ENCODE peak calls at places on chromosomes 4 and X, in eight cellular contexts. J is suprapubic skin; P is CD4-positive, alpha-beta T cell; A is GM20000; Z is choroid plexus epithelial cell; K is nephron progenitor cell; U is mesothelial cell of epicardium; Y is HL-60. E is an unnamed sample.

GRCh38 chrX:323721-324628 is 5.4 kb upstream of the GTPBP6 start:
- DNase-seq in J (peak), P (no peak), A (no peak), Z (peak), K (peak), U (no peak), Y (no peak), E (no peak)

GRCh38 chr4:37476691-37477090 is 209.5 kb downstream of the RELL1 start:
- DNase-seq in J (no peak), P (no peak), A (no peak), Z (no peak), K (no peak), U (no peak), Y (no peak), E (no peak)

GRCh38 chr4:174523003-174523693 is 860 bp upstream of the HPGD start:
- DNase-seq in J (peak), P (no peak), A (no peak), Z (peak), K (no peak), U (no peak), Y (no peak), E (no peak)

GRCh38 chrX:16903274-16904019 is 33.3 kb upstream of the RBBP7 start:
- DNase-seq in J (no peak), P (no peak), A (no peak), Z (no peak), K (no peak), U (no peak), Y (peak), E (no peak)

GRCh38 chr4:90120037-90120436 is 7.2 kb upstream of the CCSER1 start:
- DNase-seq in J (no peak), P (no peak), A (no peak), Z (no peak), K (no peak), U (no peak), Y (no peak), E (no peak)

GRCh38 chr4:6229095-6229494 is 28.7 kb upstream of the JAKMIP1 start:
- DNase-seq in J (no peak), P (no peak), A (no peak), Z (no peak), K (no peak), U (no peak), Y (no peak), E (no peak)

GRCh38 chrX:46574941-46575381 is 1.4 kb downstream of the CHST7 start:
- DNase-seq in J (no peak), P (peak), A (peak), Z (peak), K (peak), U (no peak), Y (peak), E (no peak)

GRCh38 chr4:39319678-39320077 is 46.5 kb downstream of the RFC1 start:
- DNase-seq in J (no peak), P (no peak), A (no peak), Z (peak), K (no peak), U (no peak), Y (no peak), E (no peak)

GRCh38 chr4:150238591-150238990 is 160.3 kb downstream of the DCLK2 start:
- DNase-seq in J (no peak), P (no peak), A (no peak), Z (peak), K (no peak), U (no peak), Y (no peak), E (no peak)

GRCh38 chr4:7788687-7789425 is 150.8 kb downstream of the AFAP1 start:
- DNase-seq in J (peak), P (no peak), A (no peak), Z (peak), K (no peak), U (no peak), Y (no peak), E (no peak)

GRCh38 chr4:114549638-114550037 is 49.0 kb upstream of the UGT8 start:
- DNase-seq in J (no peak), P (no peak), A (no peak), Z (no peak), K (no peak), U (no peak), Y (no peak), E (no peak)

GRCh38 chrX:48919360-48919821 is 567 bp upstream of the PIM2 start:
- DNase-seq in J (no peak), P (peak), A (no peak), Z (peak), K (no peak), U (no peak), Y (no peak), E (no peak)

GRCh38 chr4:168221298-168221697 is 97.3 kb downstream of the DDX60 start:
- DNase-seq in J (no peak), P (no peak), A (no peak), Z (peak), K (no peak), U (no peak), Y (no peak), E (no peak)

GRCh38 chr4:188976644-188977115 is 837.4 kb downstream of the TRIML1 start:
- DNase-seq in J (no peak), P (no peak), A (no peak), Z (peak), K (peak), U (no peak), Y (no peak), E (no peak)

GRCh38 chrX:31124536-31124935 is 52.7 kb upstream of the FTHL17 start:
- DNase-seq in J (no peak), P (no peak), A (no peak), Z (no peak), K (no peak), U (no peak), Y (no peak), E (no peak)

GRCh38 chrX:63513825-63514574 is 162.9 kb upstream of the SPIN4 start:
- DNase-seq in J (no peak), P (no peak), A (no peak), Z (peak), K (no peak), U (no peak), Y (no peak), E (no peak)

GRCh38 chr4:116150152-116150551 is 935.2 kb downstream of the TRAM1L1 start:
- DNase-seq in J (no peak), P (no peak), A (no peak), Z (no peak), K (no peak), U (no peak), Y (no peak), E (no peak)
- TF ChIP-seq CTCF in J (no peak), P (no peak), A (no peak), Z (no peak), K (no peak), U (no peak), Y (no peak), E (no peak)

GRCh38 chr4:78059524-78059889 is 2.4 kb downstream of the FRAS1 start:
- DNase-seq in J (peak), P (no peak), A (peak), Z (peak), K (peak), U (no peak), Y (peak), E (no peak)

GRCh38 chr4:78057135-78057599 is at the start of gene FRAS1:
- DNase-seq in J (peak), P (no peak), A (peak), Z (peak), K (peak), U (peak), Y (no peak), E (peak)

GRCh38 chr4:78058591-78059523 is 1.7 kb downstream of the FRAS1 start:
- DNase-seq in J (peak), P (no peak), A (peak), Z (peak), K (peak), U (peak), Y (no peak), E (no peak)

GRCh38 chr4:78057600-78058560 is 757 bp downstream of the FRAS1 start:
- DNase-seq in J (peak), P (no peak), A (peak), Z (peak), K (peak), U (peak), Y (peak), E (peak)

GRCh38 chr4:78056265-78057129 is 626 bp upstream of the FRAS1 start:
- DNase-seq in J (peak), P (no peak), A (peak), Z (peak), K (peak), U (peak), Y (no peak), E (peak)
- TF ChIP-seq CTCF in J (no peak), P (no peak), A (no peak), Z (no peak), K (no peak), U (no peak), Y (no peak), E (peak)

DNA sequence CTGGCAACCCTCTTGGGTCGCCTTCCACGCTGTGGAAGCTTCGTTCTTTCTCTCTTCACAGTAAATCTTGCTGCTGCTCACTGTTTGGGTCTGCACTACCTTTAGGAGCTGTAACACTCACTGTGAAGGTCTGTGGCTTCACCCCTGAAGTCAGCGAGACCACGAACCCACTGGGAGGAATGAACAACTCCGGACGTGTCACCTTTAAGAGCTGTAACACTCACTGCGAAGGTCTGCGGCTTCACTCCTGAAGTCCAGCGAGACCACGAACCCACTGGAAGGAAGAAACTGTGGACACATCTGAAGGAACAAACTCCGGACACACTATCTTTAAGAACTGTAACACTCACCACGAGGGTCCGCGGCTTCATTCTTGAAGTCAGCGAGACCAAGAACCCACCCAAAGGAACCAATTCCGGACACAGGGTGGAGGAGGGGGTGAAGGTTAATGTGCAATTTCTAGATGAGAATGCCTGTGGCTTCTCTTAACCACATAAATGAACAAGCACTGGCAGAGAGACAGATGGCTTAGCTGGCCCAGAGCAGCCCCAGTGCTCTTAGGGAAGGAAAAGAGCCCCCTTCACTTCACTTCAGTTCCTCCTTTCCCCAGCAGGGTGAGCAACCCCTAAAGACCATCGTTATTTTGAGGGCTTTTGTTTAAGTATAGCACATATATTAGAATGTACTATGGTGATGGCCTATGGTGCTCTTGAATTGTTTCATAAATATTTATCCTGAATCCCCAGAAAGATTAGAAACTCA is 73.0 kb downstream of the LUZP4 start:
- DNase-seq in J (no peak), P (no peak), A (no peak), Z (peak), K (no peak), U (no peak), Y (no peak), E (no peak)
- TF ChIP-seq CTCF in J (no peak), P (no peak), A (no peak), Z (peak), K (no peak), U (peak), Y (no peak), E (peak)

DNA sequence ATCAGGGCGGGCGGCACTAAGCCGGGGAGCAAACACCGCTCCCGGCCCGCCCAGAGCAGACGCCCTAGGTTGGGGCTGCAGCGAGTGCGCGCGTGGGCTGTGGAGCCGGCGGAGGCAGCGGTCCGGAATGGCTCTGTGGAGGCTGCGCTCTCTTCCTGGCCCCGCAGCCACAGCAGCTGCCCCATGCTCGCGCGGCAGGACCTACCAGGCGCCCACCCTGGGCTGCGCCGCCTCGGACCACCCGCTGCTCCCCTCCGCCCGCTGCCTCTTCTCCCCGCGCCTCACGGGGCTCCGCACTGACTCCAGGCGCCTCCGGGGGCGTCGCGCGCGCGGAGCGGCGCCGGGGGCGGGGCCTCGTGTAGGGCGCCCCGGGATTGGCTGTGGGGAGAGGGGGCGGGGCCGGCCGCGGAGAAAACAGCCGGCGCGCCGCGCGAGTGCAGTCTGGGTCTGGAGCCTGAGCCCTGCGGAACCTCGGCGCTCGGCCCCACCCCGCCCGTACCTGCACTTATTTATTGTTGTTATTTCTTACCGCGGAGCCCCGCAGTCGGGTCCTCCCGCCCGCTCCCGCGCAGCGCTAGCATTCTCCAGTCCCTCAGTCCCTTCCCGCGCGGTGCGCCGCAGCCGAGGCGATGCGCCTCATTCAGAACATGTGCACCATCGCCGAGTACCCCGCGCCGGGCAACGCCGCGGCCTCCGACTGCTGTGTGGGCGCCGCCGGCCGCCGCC is at the start of gene RASL11B:
- DNase-seq in J (peak), P (peak), A (peak), Z (peak), K (peak), U (peak), Y (peak), E (peak)
- TF ChIP-seq CTCF in J (no peak), P (peak), A (no peak), Z (no peak), K (peak), U (no peak), Y (no peak), E (peak)

GRCh38 chr4:135418353-135418752 is 1216.8 kb upstream of the PABPC4L start:
- DNase-seq in J (no peak), P (no peak), A (peak), Z (peak), K (no peak), U (no peak), Y (no peak), E (no peak)
- TF ChIP-seq CTCF in J (no peak), P (no peak), A (peak), Z (peak), K (peak), U (peak), Y (peak), E (peak)

GRCh38 chr4:84866295-84866694 is 100.2 kb downstream of the WDFY3 start:
- DNase-seq in J (no peak), P (no peak), A (no peak), Z (no peak), K (no peak), U (no peak), Y (no peak), E (no peak)

GRCh38 chr4:84874619-84875018 is 91.9 kb downstream of the WDFY3 start:
- DNase-seq in J (no peak), P (no peak), A (no peak), Z (no peak), K (no peak), U (no peak), Y (no peak), E (no peak)

GRCh38 chr4:84875636-84876371 is 90.7 kb downstream of the WDFY3 start:
- DNase-seq in J (no peak), P (no peak), A (no peak), Z (peak), K (no peak), U (no peak), Y (no peak), E (no peak)

GRCh38 chr4:84865600-84865999 is 100.9 kb downstream of the WDFY3 start:
- DNase-seq in J (no peak), P (no peak), A (no peak), Z (no peak), K (no peak), U (no peak), Y (no peak), E (no peak)

GRCh38 chr4:84870398-84871163 is 95.9 kb downstream of the WDFY3 start:
- DNase-seq in J (no peak), P (no peak), A (no peak), Z (peak), K (no peak), U (no peak), Y (no peak), E (no peak)
- TF ChIP-seq CTCF in J (no peak), P (no peak), A (no peak), Z (no peak), K (no peak), U (no peak), Y (no peak), E (no peak)

DNA sequence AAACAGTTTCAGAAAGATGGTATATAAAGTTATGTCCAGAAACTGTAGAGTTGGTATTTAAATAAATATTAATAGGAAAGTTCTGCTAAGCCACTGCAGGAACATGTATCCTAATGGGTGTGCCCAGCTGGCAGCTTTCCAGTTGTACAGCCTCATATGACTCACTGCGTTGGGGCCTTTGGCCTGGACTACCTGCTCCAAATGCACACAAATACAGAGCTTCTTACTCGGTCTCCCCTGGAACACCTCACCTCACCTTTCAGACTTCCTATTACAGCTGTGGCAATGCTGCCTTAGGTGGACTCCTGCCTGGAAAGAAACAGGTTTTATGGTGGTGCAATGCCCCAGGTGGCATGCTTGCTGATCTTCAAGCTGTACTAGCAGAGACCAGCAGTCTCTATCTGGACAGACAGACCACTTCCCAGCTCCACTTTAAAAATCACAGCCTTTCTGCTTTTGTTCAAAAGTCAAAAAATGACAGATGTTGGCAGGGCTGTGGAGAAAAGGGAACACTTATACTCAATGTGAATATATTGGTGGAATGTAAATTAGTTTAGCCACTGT is 85.6 kb upstream of the EXOC1L start:
- DNase-seq in J (peak), P (no peak), A (no peak), Z (peak), K (no peak), U (no peak), Y (no peak), E (no peak)
- TF ChIP-seq CTCF in J (no peak), P (no peak), A (no peak), Z (no peak), K (no peak), U (no peak), Y (no peak), E (no peak)

GRCh38 chr4:63302078-63302477 is 1107.2 kb downstream of the TECRL start:
- DNase-seq in J (no peak), P (no peak), A (no peak), Z (no peak), K (no peak), U (no peak), Y (no peak), E (no peak)

GRCh38 chr4:63296773-63297172 is 1112.5 kb downstream of the TECRL start:
- DNase-seq in J (no peak), P (no peak), A (no peak), Z (peak), K (peak), U (no peak), Y (no peak), E (no peak)
- TF ChIP-seq CTCF in J (no peak), P (no peak), A (no peak), Z (no peak), K (peak), U (no peak), Y (no peak), E (peak)

DNA sequence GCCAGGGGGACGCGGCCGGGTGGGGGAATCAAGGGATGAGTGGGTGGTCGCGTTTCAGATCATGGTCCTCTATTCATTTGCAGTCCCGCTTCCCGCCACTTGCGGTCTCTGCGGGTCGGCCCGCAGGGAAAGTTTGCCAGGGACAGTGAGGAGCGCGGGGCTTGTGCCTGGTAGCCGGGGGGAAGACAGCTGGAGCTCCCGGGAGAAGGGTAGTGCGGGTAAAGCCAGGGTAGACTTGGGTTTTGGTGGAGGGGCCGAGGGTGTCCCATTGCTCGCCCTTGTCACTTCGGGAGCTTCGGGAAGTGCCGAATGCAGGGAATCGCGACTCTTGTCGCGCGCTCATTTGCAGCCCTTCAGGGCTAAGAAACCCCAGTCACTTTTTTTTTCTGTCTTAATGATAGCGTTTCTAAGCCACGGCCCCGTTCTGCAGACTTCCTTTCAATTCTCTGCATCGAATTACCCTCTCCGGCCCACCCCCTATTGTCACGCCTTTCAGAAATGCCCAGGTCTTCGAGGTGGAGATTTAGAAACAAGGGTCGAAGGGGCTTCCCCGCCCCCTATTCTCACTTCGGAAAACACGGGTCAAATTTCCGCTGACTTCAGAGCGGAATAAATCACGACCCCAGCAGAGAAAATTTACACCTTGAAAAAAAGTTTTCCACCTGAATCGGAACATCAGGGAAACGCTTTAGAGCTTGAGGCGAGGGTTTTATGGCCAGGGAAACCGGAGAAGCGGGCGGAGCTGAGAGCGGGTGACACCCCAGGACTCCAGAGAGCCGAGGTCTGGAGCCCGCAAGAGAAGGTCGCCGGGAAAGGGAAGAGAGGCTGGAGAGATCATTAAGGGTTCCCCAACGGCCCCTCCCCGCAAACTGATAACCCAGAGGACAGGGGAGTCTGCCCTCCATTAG is 1.4 kb downstream of the SHISA3 start:
- DNase-seq in J (no peak), P (no peak), A (no peak), Z (no peak), K (peak), U (no peak), Y (no peak), E (no peak)
- TF ChIP-seq CTCF in J (no peak), P (no peak), A (no peak), Z (no peak), K (peak), U (no peak), Y (no peak), E (peak)